ENCODE peak calls at places on chromosome 16, in seven cellular contexts. Y is foreskin fibroblast, X is kidney epithelial cell, N is endodermal cell, F is Peyer's patch, H is cardiac muscle cell, W is fibroblast of the aortic adventitia. Z is an unnamed sample.

GRCh38 chr16:69481901-69482341 is 57.5 kb downstream of the CYB5B start:
- DNase-seq in H (no peak), W (peak; percentile 93), X (no peak), F (no peak), N (peak; percentile 67), Y (peak; percentile 61), Z (no peak)

GRCh38 chr16:75138636-75139035 is 9.7 kb upstream of the ZFP1 start:
- DNase-seq in F (no peak), Y (no peak), W (no peak), X (no peak), H (no peak), N (peak; percentile 79), Z (no peak)

GRCh38 chr16:28295213-28295612 is 2.9 kb downstream of the SBK1 start:
- DNase-seq in N (no peak), Y (no peak), F (no peak), H (no peak), W (no peak), X (no peak), Z (no peak)

GRCh38 chr16:67212766-67213165 is 13.8 kb downstream of the ELMO3 start:
- DNase-seq in F (no peak), X (no peak), W (no peak), Y (no peak), H (no peak), N (no peak), Z (no peak)

GRCh38 chr16:79653337-79654000 is 52.9 kb upstream of the MAF start:
- DNase-seq in X (no peak), F (no peak), N (no peak), Y (no peak), W (no peak), H (peak; percentile 46), Z (no peak)

GRCh38 chr16:68275611-68276191 is 11.4 kb downstream of the SLC7A6 start:
- DNase-seq in N (no peak), Y (no peak), H (no peak), F (peak; percentile 64), X (no peak), W (no peak), Z (no peak)

GRCh38 chr16:11949527-11949926 is 7.7 kb upstream of the NPIPB2 start:
- DNase-seq in X (no peak), W (peak; percentile 61), Y (peak; percentile 50), H (peak; percentile 77), N (peak; percentile 84), F (no peak), Z (peak; percentile 51)

GRCh38 chr16:48366165-48367093 is 18.8 kb downstream of the SIAH1 start:
- DNase-seq in H (peak; percentile 39), W (peak; percentile 97), Y (peak; percentile 71), F (peak; percentile 43), N (peak; percentile 72), X (no peak), Z (peak; percentile 74)

GRCh38 chr16:3147046-3147756 is 12.4 kb downstream of the ZNF213 start:
- DNase-seq in F (no peak), W (no peak), Y (no peak), X (no peak), H (no peak), N (no peak), Z (no peak)

GRCh38 chr16:20241321-20241720 is 86.0 kb downstream of the GP2 start:
- DNase-seq in N (no peak), F (no peak), W (no peak), Y (no peak), X (no peak), H (no peak), Z (no peak)

GRCh38 chr16:68311316-68311620 is 449 bp downstream of the PRMT7 start:
- DNase-seq in Y (no peak), X (no peak), H (peak; percentile 55), F (no peak), N (no peak), W (no peak), Z (peak; percentile 30)

GRCh38 chr16:84013787-84014569 is 28.6 kb downstream of the SLC38A8 start:
- DNase-seq in Y (no peak), N (peak; percentile 100), X (peak; percentile 23), F (no peak), W (no peak), H (peak; percentile 85), Z (peak; percentile 25)

GRCh38 chr16:70661918-70662641 is 15.7 kb downstream of the IL34 start:
- DNase-seq in W (peak; percentile 19), Y (no peak), N (no peak), X (no peak), H (no peak), F (no peak), Z (no peak)

GRCh38 chr16:81626181-81626674 is 152.9 kb upstream of the PLCG2 start:
- DNase-seq in X (no peak), W (no peak), Y (peak; percentile 60), F (no peak), N (no peak), H (no peak), Z (peak; percentile 62)

GRCh38 chr16:47779201-47780016 is 318.3 kb downstream of the PHKB start:
- DNase-seq in X (no peak), F (no peak), N (no peak), W (peak; percentile 19), H (no peak), Y (no peak), Z (no peak)

GRCh38 chr16:47721016-47721673 is 260.0 kb downstream of the PHKB start:
- DNase-seq in W (no peak), X (no peak), H (no peak), N (no peak), F (no peak), Y (no peak), Z (no peak)

GRCh38 chr16:88811850-88812736 is at the start of gene APRT:
- DNase-seq in Y (peak; percentile 95), F (peak; percentile 88), W (peak; percentile 96), N (peak; percentile 98), H (peak; percentile 94), X (peak; percentile 55), Z (peak; percentile 91)
- TF ChIP-seq CTCF in Y (peak; percentile 14), F (peak; percentile 44), W (peak; percentile 14), N (peak; percentile 68), H (peak; percentile 31), X (no peak), Z (peak; percentile 60)

DNA sequence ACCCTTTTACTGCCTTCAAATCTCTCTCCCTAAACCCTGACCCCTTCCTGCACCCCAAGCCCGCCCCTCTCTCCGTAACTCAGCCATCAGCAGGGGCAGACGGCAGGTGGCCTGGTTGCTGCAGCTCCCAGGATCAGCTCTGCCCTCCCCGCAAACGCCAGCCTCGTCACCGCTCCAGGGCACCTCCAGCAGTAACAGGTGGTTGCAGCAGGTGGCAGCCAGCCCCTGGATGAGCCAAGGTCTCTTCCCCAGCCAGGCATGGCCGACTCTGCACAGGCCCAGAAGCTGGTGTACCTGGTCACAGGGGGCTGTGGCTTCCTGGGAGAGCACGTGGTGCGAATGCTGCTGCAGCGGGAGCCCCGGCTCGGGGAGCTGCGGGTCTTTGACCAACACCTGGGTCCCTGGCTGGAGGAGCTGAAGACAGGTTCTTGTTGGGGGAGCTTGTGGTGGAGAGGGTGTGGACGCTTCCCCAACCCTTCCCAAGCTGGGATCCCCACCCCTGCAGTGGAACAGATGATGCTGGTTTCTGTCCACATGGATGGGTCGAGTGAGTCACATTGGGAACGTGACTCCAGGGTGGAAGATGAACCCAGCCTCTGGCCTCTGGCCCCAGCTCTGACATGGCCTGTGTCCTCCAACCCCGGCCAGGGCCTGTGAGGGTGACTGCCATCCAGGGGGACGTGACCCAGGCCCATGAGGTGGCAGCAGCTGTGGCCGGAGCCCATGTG is 558 bp downstream of the HSD3B7 start:
- DNase-seq in N (peak; percentile 85), W (peak; percentile 16), F (no peak), X (no peak), Y (peak; percentile 64), H (peak; percentile 43), Z (peak; percentile 12)
- TF ChIP-seq CTCF in N (no peak), W (no peak), F (peak; percentile 69), X (peak; percentile 67), Y (no peak), H (no peak), Z (no peak)

DNA sequence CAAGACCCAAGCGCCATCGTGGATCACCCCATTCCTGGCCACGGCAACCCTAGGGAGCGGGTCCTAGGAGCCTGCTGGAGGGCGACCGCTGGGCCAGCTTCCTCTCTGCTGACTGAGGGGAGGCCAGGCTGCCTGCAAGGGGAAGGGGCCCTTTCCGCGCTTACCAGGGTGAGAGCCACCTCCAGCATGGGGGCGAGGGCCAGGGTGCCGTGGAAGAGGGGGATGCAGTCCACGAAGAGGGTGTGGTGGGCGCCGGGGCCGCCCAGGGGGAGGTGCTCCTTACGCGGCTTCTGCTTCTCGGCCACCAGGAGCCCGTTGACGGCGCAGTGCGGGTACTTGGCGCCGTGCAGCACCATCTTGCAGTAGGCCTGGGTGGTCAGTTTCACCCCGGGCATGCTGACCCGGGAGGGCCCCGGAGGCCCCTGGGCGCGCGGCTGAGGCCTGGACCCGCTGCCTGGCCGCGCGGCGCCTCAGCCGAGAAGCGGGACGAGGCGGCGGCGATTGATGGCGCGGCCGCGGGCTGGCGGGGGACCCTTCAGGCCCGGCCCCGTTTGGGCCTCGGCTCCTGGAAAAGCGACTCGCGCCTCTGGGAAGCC is 345 bp downstream of the EMC8 start:
- DNase-seq in F (no peak), Y (peak; percentile 23), W (peak; percentile 8), H (no peak), N (peak; percentile 62), X (no peak), Z (peak; percentile 21)
- TF ChIP-seq CTCF in F (no peak), Y (no peak), W (peak; percentile 13), H (no peak), N (peak; percentile 36), X (no peak), Z (peak; percentile 44)

DNA sequence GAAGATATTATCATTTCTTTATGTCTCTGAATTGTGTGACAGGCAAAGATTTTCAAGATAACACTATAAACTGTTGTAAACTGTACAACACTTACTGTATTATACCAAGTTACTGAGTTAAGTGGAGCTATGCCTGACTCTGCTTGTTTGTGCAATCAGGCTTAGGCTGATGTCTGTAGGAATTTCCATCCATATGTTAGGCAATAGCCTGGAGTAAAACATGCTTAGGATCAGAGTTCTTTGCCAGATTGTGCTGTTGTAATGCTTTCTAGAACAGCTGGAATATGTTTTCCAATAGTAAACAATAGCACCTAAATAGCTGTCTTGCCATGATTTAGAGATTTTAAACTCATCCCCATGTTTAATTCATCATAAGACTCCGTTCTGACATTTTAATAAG is 1496.7 kb downstream of the CDH11 start:
- DNase-seq in F (no peak), X (no peak), H (no peak), Y (no peak), W (no peak), N (no peak), Z (no peak)
- TF ChIP-seq CTCF in F (no peak), X (no peak), H (no peak), Y (no peak), W (no peak), N (no peak), Z (no peak)

GRCh38 chr16:61936522-61936921 is 99.7 kb downstream of the CDH8 start:
- DNase-seq in W (no peak), H (peak; percentile 41), Y (no peak), X (no peak), F (no peak), N (peak; percentile 69), Z (no peak)
- TF ChIP-seq CTCF in W (no peak), H (no peak), Y (peak; percentile 31), X (peak; percentile 46), F (no peak), N (peak; percentile 89), Z (peak; percentile 22)

Z was measured in HFFc6.